ENCODE peak calls at places on chromosomes 6 and 20, in four cellular contexts. P is adrenal gland, D is upper lobe of right lung, L is brain microvascular endothelial cell. G is an unnamed sample.

GRCh38 chr6:121055572-121056163 is 278.6 kb downstream of the TBC1D32 start:
- DNase-seq in D (no peak), L (peak; percentile 38), P (no peak), G (no peak)

GRCh38 chr20:44990425-44990824 is 24.1 kb downstream of the STK4 start:
- DNase-seq in L (no peak), P (no peak), D (no peak), G (no peak)

GRCh38 chr6:6007311-6008113 is 787 bp upstream of the NRN1 start:
- DNase-seq in L (peak; percentile 12), P (no peak), D (no peak), G (peak; percentile 62)

GRCh38 chr6:159654483-159655098 is 38.5 kb downstream of the SOD2 start:
- DNase-seq in P (no peak), D (no peak), L (no peak), G (no peak)

GRCh38 chr6:117906905-117907599 is at the start of gene SLC35F1:
- DNase-seq in D (peak; percentile 69), L (peak; percentile 22), P (peak; percentile 48), G (peak; percentile 25)

GRCh38 chr6:44056392-44057237 is 70.6 kb downstream of the MRPL14 start:
- DNase-seq in L (no peak), D (no peak), P (peak; percentile 78), G (peak; percentile 100)

GRCh38 chr6:87654117-87654516 is 47.9 kb downstream of the AKIRIN2 start:
- DNase-seq in P (no peak), L (no peak), D (no peak), G (no peak)

GRCh38 chr20:9407805-9408421 is 106.5 kb upstream of the LAMP5 start:
- DNase-seq in P (peak; percentile 86), L (peak; percentile 84), D (no peak), G (peak; percentile 46)

GRCh38 chr20:37994512-37994911 is 38.7 kb downstream of the TTI1 start:
- DNase-seq in L (peak; percentile 50), D (peak; percentile 77), P (peak; percentile 70), G (no peak)

GRCh38 chr6:26249959-26250805 is 114.8 kb upstream of the BTN3A2 start:
- DNase-seq in D (peak; percentile 71), P (peak; percentile 71), L (peak; percentile 64), G (peak; percentile 65)

GRCh38 chr6:79810153-79810806 is 137.1 kb downstream of the ELOVL4 start:
- DNase-seq in P (no peak), L (no peak), D (no peak), G (no peak)

GRCh38 chr6:16524380-16524707 is 236.9 kb downstream of the ATXN1 start:
- DNase-seq in D (no peak), L (peak; percentile 95), P (no peak), G (peak; percentile 4)

GRCh38 chr6:136711644-136712043 is 80.6 kb downstream of the MAP3K5 start:
- DNase-seq in D (no peak), L (no peak), P (no peak), G (no peak)

GRCh38 chr6:8707956-8708772 is 272.8 kb upstream of the SLC35B3 start:
- DNase-seq in L (no peak), D (peak; percentile 59), P (peak; percentile 35), G (peak; percentile 4)

GRCh38 chr6:144581807-144582537 is 296.8 kb downstream of the UTRN start:
- DNase-seq in D (no peak), L (peak; percentile 38), P (no peak), G (no peak)

GRCh38 chr6:136886110-136886509 is 36.0 kb upstream of the SLC35D3 start:
- DNase-seq in P (no peak), L (no peak), D (no peak), G (no peak)

GRCh38 chr6:71621918-71622519 is 264.3 kb upstream of the RIMS1 start:
- DNase-seq in P (no peak), L (no peak), D (no peak), G (no peak)

GRCh38 chr20:63531686-63532448 is 5.3 kb downstream of the PTK6 start:
- DNase-seq in D (no peak), P (no peak), L (no peak), G (no peak)

GRCh38 chr6:122871079-122871478 is 82.0 kb downstream of the SMPDL3A start:
- DNase-seq in L (no peak), P (no peak), D (no peak), G (no peak)

GRCh38 chr6:117472667-117473066 is 9.8 kb upstream of the DCBLD1 start:
- DNase-seq in P (no peak), D (no peak), L (no peak), G (no peak)

GRCh38 chr6:32940656-32941411 is at the start of gene HLA-DMB:
- DNase-seq in L (peak; percentile 58), D (peak; percentile 66), P (peak; percentile 79), G (peak; percentile 65)
- H3K4me3 ChIP-seq in L (no peak within 1 kb of the TSS), D (peak within 1 kb of the TSS; percentile 59), P (peak within 1 kb of the TSS; percentile 65), G (peak within 1 kb of the TSS; percentile 39)

DNA sequence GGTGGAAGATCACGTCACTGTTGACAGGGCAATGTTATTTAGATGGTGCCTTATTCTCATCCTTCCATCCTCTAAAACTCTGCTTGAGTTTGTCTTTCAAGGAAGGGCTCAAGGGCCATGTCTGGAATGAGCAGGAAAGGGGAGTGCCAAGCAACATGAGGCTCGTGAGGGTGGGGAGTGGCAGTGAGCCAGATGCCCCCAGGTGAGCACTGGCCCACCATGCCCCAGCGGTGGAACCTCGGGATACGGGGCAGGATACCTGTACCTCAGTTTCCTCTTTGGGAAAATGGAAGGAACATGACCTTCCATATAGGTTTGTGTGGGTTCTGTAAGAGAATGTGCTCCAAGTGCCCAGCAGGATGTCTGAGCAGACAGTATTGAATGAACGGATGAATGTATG is 337.4 kb downstream of the TAF4 start:
- DNase-seq in L (no peak), D (no peak), P (no peak), G (no peak)
- H3K27me3 ChIP-seq in L (no peaks in the 10 kb centered on the region), D (no peaks in the 10 kb centered on the region), P (no peaks in the 10 kb centered on the region), G (no peaks in the 10 kb centered on the region)

GRCh38 chr6:84551797-84552196 is 212.6 kb downstream of the TBX18 start:
- DNase-seq in D (no peak), L (no peak), P (no peak), G (no peak)

GRCh38 chr6:84549912-84550311 is 214.5 kb downstream of the TBX18 start:
- DNase-seq in P (no peak), L (no peak), D (no peak), G (no peak)

GRCh38 chr6:84547341-84547794 is 217.0 kb downstream of the TBX18 start:
- DNase-seq in L (peak; percentile 65), D (no peak), P (no peak), G (no peak)

GRCh38 chr6:84546427-84546914 is 217.9 kb downstream of the TBX18 start:
- DNase-seq in L (no peak), D (no peak), P (no peak), G (peak; percentile 19)
- H3K4me3 ChIP-seq in L (no peak overlapping the region), D (no peak overlapping the region), P (no peak overlapping the region), G (no peak overlapping the region)

DNA sequence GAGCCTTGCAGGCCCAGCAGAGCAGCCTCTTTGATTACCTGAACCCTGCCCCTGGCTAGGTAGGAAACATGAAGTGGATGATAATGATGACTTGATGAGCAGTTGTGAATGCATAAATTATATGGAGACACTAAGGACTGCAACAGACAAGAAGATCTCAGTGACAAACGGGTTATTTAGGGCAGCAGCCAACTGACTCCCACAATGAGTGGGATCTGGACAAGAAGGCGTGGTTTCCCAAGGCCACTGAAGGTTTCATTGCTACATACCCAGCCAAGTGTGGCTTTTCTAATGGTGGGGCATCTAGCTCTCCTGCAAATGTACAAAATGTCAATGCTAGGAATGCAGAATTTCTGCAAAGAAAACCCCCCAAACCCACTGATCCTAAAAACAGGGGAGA is 29.4 kb downstream of the RING1 start:
- DNase-seq in D (no peak), P (no peak), L (no peak), G (no peak)
- H3K27me3 ChIP-seq in D (peaks cover 23% of the 10 kb centered on the region), P (peaks cover 16% of the 10 kb centered on the region), L (peaks cover 5% of the 10 kb centered on the region), G (peaks cover 21% of the 10 kb centered on the region)

GRCh38 chr20:50269111-50270033 is 78.7 kb downstream of the CEBPB start:
- DNase-seq in P (peak; percentile 47), L (no peak), D (no peak), G (no peak)

GRCh38 chr20:50266293-50267040 is 75.8 kb downstream of the CEBPB start:
- DNase-seq in L (no peak), P (no peak), D (no peak), G (no peak)

GRCh38 chr20:50267866-50268219 is 77.2 kb downstream of the CEBPB start:
- DNase-seq in L (no peak), P (no peak), D (no peak), G (no peak)

GRCh38 chr20:50265245-50265946 is 74.8 kb downstream of the CEBPB start:
- DNase-seq in D (no peak), L (no peak), P (no peak), G (no peak)

GRCh38 chr20:50267041-50267865 is 76.6 kb downstream of the CEBPB start:
- DNase-seq in P (peak; percentile 75), L (no peak), D (peak; percentile 90), G (no peak)
- H3K4me3 ChIP-seq in P (no peak overlapping the region), L (no peak overlapping the region), D (peak overlapping the region; percentile 14), G (no peak overlapping the region)

GRCh38 chr20:40826699-40827098 is 137.7 kb upstream of the MAFB start:
- DNase-seq in L (no peak), P (no peak), D (no peak), G (no peak)
- H3K27me3 ChIP-seq in L (no peaks in the 10 kb centered on the region), P (no peaks in the 10 kb centered on the region), D (no peaks in the 10 kb centered on the region), G (no peaks in the 10 kb centered on the region)

GRCh38 chr20:50278377-50278683 is 87.7 kb downstream of the CEBPB start:
- DNase-seq in D (no peak), L (no peak), P (no peak), G (no peak)
- H3K4me3 ChIP-seq in D (no peak overlapping the region), L (no peak overlapping the region), P (no peak overlapping the region), G (no peak overlapping the region)

GRCh38 chr6:168394606-168395005 is 46.4 kb upstream of the SMOC2 start:
- DNase-seq in P (no peak), D (no peak), L (no peak), G (no peak)

GRCh38 chr6:168393126-168393870 is 47.7 kb upstream of the SMOC2 start:
- DNase-seq in P (no peak), L (no peak), D (no peak), G (no peak)

GRCh38 chr6:168397011-168397410 is 44.0 kb upstream of the SMOC2 start:
- DNase-seq in P (no peak), L (no peak), D (no peak), G (no peak)

GRCh38 chr6:168400044-168400443 is 40.9 kb upstream of the SMOC2 start:
- DNase-seq in P (no peak), D (no peak), L (no peak), G (no peak)

GRCh38 chr6:168395983-168396382 is 45.0 kb upstream of the SMOC2 start:
- DNase-seq in D (no peak), L (no peak), P (no peak), G (no peak)
- H3K27me3 ChIP-seq in D (no peaks in the 10 kb centered on the region), L (no peaks in the 10 kb centered on the region), P (no peaks in the 10 kb centered on the region), G (no peaks in the 10 kb centered on the region)